ENCODE peak calls at places on chromosomes 4 and X, in nine cellular contexts. C is brain microvascular endothelial cell, L is pancreas, P is left ventricle myocardium inferior, B is WERI-Rb-1, N is GM23248, W is lung, U is OCI-LY7, K is A549. Q is an unnamed sample.

GRCh38 chr4:2832981-2833670 is 10.5 kb upstream of the ADD1 start:
- DNase-seq in C (no peak), L (no peak), P (peak), B (peak), N (no peak), W (no peak), U (no peak), K (no peak), Q (peak)

GRCh38 chrX:153773218-153773611 is 7.6 kb upstream of the SRPK3 start:
- DNase-seq in C (no peak), L (peak), P (no peak), B (no peak), N (no peak), W (no peak), U (no peak), K (no peak), Q (peak)

GRCh38 chrX:139559383-139560042 is 29.0 kb downstream of the F9 start:
- DNase-seq in C (peak), L (no peak), P (no peak), B (peak), N (peak), W (no peak), U (peak), K (peak), Q (no peak)

GRCh38 chr4:30950737-30951136 is 230.6 kb downstream of the PCDH7 start:
- DNase-seq in C (no peak), L (no peak), P (no peak), B (no peak), N (no peak), W (no peak), U (no peak), K (no peak), Q (no peak)

GRCh38 chr4:112840061-112840460 is 203.1 kb downstream of the LARP7 start:
- DNase-seq in C (peak), L (no peak), P (no peak), B (no peak), N (peak), W (no peak), U (no peak), K (no peak), Q (no peak)

GRCh38 chrX:119638725-119639471 is 32.7 kb upstream of the NKRF start:
- DNase-seq in C (no peak), L (no peak), P (no peak), B (no peak), N (no peak), W (no peak), U (no peak), K (no peak), Q (no peak)

GRCh38 chrX:41086627-41086932 is 1.3 kb downstream of the USP9X start:
- DNase-seq in C (no peak), L (no peak), P (no peak), B (no peak), N (no peak), W (no peak), U (no peak), K (peak), Q (no peak)

GRCh38 chrX:2478546-2479419 is 22.0 kb downstream of the DHRSX start:
- DNase-seq in C (no peak), L (no peak), P (no peak), B (no peak), N (no peak), W (no peak), U (no peak), K (no peak), Q (peak)

GRCh38 chr4:10256203-10256602 is 139.6 kb upstream of the WDR1 start:
- DNase-seq in C (no peak), L (no peak), P (no peak), B (no peak), N (no peak), W (peak), U (no peak), K (no peak), Q (no peak)

GRCh38 chrX:153818571-153819397 is 11.6 kb downstream of the PDZD4 start:
- DNase-seq in C (no peak), L (no peak), P (peak), B (peak), N (peak), W (no peak), U (no peak), K (peak), Q (peak)

GRCh38 chr4:47646372-47646771 is 161.3 kb downstream of the ATP10D start:
- DNase-seq in C (peak), L (no peak), P (no peak), B (no peak), N (no peak), W (no peak), U (no peak), K (no peak), Q (no peak)

GRCh38 chr4:148442830-148443549 is 776 bp upstream of the NR3C2 start:
- DNase-seq in C (no peak), L (peak), P (peak), B (no peak), N (no peak), W (no peak), U (peak), K (no peak), Q (peak)

GRCh38 chr4:87530868-87531267 is 1.7 kb upstream of the SPARCL1 start:
- DNase-seq in C (no peak), L (no peak), P (peak), B (no peak), N (peak), W (peak), U (no peak), K (no peak), Q (peak)

GRCh38 chr4:84389406-84389805 is 109.7 kb downstream of the NKX6-1 start:
- DNase-seq in C (peak), L (no peak), P (no peak), B (no peak), N (peak), W (no peak), U (no peak), K (no peak), Q (no peak)

GRCh38 chr4:1948892-1949436 is 59.8 kb downstream of the NELFA start:
- DNase-seq in C (no peak), L (no peak), P (no peak), B (no peak), N (no peak), W (no peak), U (no peak), K (no peak), Q (no peak)

GRCh38 chrX:22389544-22390243 is 117.0 kb downstream of the CBLL2 start:
- DNase-seq in C (peak), L (no peak), P (no peak), B (no peak), N (peak), W (no peak), U (no peak), K (no peak), Q (no peak)

GRCh38 chr4:8599657-8600056 is 7.1 kb downstream of the CPZ start:
- DNase-seq in C (peak), L (no peak), P (no peak), B (no peak), N (peak), W (no peak), U (no peak), K (no peak), Q (no peak)

GRCh38 chr4:149999485-150000074 is 78.7 kb upstream of the DCLK2 start:
- DNase-seq in C (peak), L (no peak), P (no peak), B (peak), N (peak), W (no peak), U (peak), K (peak), Q (no peak)

GRCh38 chrX:129655547-129656248 is 942 bp upstream of the APLN start:
- DNase-seq in C (no peak), L (no peak), P (no peak), B (peak), N (no peak), W (no peak), U (peak), K (no peak), Q (no peak)

GRCh38 chr4:26192921-26193894 is 127.6 kb upstream of the RBPJ start:
- DNase-seq in C (no peak), L (no peak), P (no peak), B (peak), N (peak), W (no peak), U (no peak), K (no peak), Q (no peak)

GRCh38 chr4:176359590-176359989 is 39.8 kb downstream of the SPCS3 start:
- DNase-seq in C (peak), L (no peak), P (no peak), B (no peak), N (peak), W (no peak), U (no peak), K (no peak), Q (no peak)

GRCh38 chr4:150209140-150209829 is 131.0 kb downstream of the DCLK2 start:
- DNase-seq in C (peak), L (peak), P (peak), B (peak), N (peak), W (peak), U (peak), K (peak), Q (peak)

GRCh38 chr4:145686991-145687390 is 7.0 kb downstream of the C4orf51 start:
- DNase-seq in C (no peak), L (no peak), P (no peak), B (no peak), N (no peak), W (no peak), U (no peak), K (no peak), Q (no peak)

GRCh38 chr4:121277194-121278105 is 103.4 kb downstream of the QRFPR start:
- DNase-seq in C (no peak), L (no peak), P (no peak), B (peak), N (peak), W (no peak), U (peak), K (no peak), Q (no peak)

GRCh38 chr4:168540086-168540864 is 43.4 kb downstream of the PALLD start:
- DNase-seq in C (peak), L (no peak), P (no peak), B (peak), N (peak), W (no peak), U (no peak), K (no peak), Q (no peak)

GRCh38 chrX:105821471-105822081 is 763 bp upstream of the NRK start:
- DNase-seq in C (peak), L (no peak), P (no peak), B (no peak), N (no peak), W (no peak), U (no peak), K (no peak), Q (peak)

GRCh38 chrX:105822138-105823091 is at the start of gene NRK:
- DNase-seq in C (peak), L (peak), P (peak), B (no peak), N (no peak), W (no peak), U (no peak), K (no peak), Q (peak)

GRCh38 chrX:105820247-105820646 is 2.1 kb upstream of the NRK start:
- DNase-seq in C (no peak), L (no peak), P (no peak), B (no peak), N (no peak), W (no peak), U (no peak), K (no peak), Q (no peak)

GRCh38 chrX:105829006-105829405 is 6.7 kb downstream of the NRK start:
- DNase-seq in C (no peak), L (no peak), P (no peak), B (no peak), N (no peak), W (no peak), U (no peak), K (no peak), Q (no peak)

DNA sequence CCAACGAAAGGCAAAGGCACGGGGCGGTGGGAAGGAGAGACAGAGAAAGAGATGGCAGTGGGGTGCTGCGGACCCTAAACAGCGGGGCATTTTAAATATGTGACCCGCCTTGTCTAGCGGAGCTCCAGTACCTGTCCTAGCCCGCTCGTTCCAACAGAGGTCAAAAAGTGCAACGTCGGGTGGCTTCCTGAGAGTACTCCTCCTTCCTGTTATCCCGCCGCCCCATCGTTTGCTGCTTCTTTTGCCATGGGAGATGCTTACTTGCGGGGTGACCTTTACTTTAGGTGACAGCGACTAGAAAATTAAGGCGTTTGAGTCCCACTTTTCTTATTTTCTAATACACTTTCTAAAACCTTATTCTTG is 734 bp downstream of the NRK start:
- DNase-seq in C (no peak), L (no peak), P (no peak), B (no peak), N (no peak), W (no peak), U (no peak), K (no peak), Q (no peak)
- H3K4me3 ChIP-seq in C (peak), L (no peak), P (peak), B (no peak), N (no peak), W (no peak), U (no peak), K (no peak), Q (no peak)

GRCh38 chr4:76943129-76943620 is 6.4 kb upstream of the SEPTIN11 start:
- DNase-seq in C (peak), L (no peak), P (no peak), B (no peak), N (peak), W (no peak), U (no peak), K (no peak), Q (no peak)
- H3K27ac ChIP-seq in C (no peak), L (no peak), P (no peak), B (no peak), N (peak), W (no peak), U (no peak), K (no peak), Q (no peak)

GRCh38 chrX:72132456-72132855 is 741 bp upstream of the RTL5 start:
- DNase-seq in C (no peak), L (no peak), P (no peak), B (no peak), N (no peak), W (no peak), U (no peak), K (no peak), Q (no peak)
- H3K4me3 ChIP-seq in C (peak), L (no peak), P (peak), B (no peak), N (peak), W (no peak), U (no peak), K (peak), Q (no peak)

GRCh38 chr4:183111452-183111885 is 12.4 kb downstream of the WWC2 start:
- DNase-seq in C (no peak), L (no peak), P (no peak), B (no peak), N (no peak), W (no peak), U (no peak), K (no peak), Q (no peak)
- H3K27ac ChIP-seq in C (no peak), L (no peak), P (no peak), B (no peak), N (no peak), W (no peak), U (no peak), K (no peak), Q (no peak)

GRCh38 chrX:69285401-69285871 is 120.2 kb upstream of the PJA1 start:
- DNase-seq in C (no peak), L (no peak), P (peak), B (no peak), N (peak), W (no peak), U (no peak), K (no peak), Q (peak)
- H3K4me3 ChIP-seq in C (peak), L (no peak), P (peak), B (peak), N (peak), W (no peak), U (peak), K (peak), Q (peak)

DNA sequence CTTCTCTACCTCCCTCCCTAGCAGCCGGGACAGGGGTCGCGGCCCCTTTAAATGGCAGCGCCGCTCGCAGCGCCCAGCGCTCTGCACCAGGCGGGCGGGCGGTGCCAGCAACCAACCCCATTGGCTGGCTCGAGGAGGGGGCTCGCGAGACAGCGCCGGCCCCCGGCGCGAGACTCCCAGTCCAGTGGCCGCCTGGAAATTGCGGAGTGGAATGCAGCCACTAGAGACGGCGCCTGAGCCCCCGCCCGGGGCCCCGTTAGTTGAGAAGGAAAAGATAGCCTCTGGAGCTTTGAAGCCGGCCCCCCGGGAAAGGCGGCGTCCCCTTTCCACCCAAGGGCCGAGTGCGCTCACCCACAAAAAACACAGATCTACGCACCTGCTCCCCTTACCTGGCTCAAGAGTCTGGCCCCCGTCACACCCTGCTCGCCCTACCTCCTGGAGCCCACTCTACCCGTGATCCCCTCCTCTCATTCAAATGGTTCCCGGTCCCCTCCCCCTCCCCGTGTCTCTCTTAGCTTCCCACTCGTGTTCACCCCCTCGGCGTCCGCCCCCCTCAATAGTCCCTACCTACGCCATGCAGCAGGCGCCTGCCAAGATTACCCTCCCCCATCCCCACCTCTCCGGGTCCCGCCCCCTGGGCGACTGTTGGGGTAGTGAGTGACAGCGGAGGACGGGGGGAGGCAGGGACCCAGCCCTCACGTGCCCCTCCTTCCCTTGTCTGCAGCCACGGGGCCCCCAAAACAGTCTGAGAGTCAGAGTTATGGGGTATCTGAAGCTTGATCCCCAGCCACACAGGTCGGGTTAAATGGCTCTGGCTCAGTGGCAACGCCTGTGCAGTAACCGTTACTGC is at the start of gene ZMYM3:
- DNase-seq in C (peak), L (peak), P (peak), B (peak), N (peak), W (peak), U (peak), K (peak), Q (peak)
- H3K27ac ChIP-seq in C (peak), L (peak), P (peak), B (peak), N (peak), W (peak), U (peak), K (peak), Q (peak)

DNA sequence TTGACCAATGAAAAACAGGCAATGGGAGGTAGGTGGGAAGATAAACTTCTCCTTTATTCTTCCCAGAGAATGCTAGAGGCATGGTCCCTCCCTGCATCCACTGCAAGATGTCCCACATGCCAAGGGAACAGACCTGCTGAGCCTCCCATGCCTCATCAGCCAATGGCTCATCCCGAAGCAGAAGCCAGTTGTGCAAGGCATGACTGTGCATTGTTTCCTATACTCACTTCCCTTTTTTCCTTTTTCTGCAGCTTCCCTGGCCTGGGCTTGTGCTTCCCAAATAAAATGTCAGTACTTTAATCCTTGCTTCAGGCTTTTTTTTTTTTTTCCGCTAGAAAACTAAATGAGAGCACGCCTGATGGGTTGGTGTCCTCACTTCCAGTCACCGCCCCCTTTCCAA is 239.1 kb upstream of the JADE1 start:
- DNase-seq in C (peak), L (no peak), P (peak), B (no peak), N (peak), W (peak), U (no peak), K (no peak), Q (peak)
- H3K4me3 ChIP-seq in C (no peak), L (no peak), P (no peak), B (no peak), N (no peak), W (no peak), U (no peak), K (no peak), Q (no peak)

GRCh38 chr4:15231265-15232091 is 196.4 kb upstream of the C1QTNF7 start:
- DNase-seq in C (peak), L (peak), P (peak), B (peak), N (peak), W (peak), U (peak), K (peak), Q (peak)
- H3K27ac ChIP-seq in C (peak), L (no peak), P (no peak), B (no peak), N (no peak), W (no peak), U (no peak), K (no peak), Q (no peak)

DNA sequence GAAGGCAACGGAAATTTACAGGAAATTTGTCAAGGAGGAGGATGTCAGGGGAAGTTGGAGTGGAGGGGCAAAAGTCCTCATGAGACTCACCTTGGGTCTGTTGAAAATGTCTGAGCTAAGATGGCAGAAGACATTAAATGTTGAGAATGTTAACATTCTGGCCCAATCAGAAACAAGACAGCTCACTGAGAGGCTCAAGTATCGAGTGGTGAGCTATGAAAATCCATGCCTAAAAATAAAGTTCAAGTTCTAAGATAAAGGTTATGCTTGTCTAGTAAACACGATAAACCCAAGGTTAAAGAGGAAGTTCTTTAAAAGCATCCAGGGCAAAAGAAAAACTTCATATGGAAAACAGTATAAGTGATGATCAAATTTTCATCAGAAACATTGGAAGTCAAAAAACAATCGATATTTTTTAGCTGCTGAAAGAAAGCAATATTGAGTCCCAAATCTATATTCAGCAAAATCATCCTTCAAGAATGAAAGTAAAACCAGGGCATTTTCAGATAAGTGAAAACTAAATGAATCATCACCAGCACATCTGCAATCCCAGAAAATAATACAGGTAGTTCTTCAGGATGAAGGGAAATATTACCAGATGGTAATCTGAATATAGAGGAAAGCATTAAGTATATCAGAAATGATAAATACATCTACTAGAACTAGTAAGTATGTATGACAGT is 462.4 kb downstream of the TLL1 start:
- DNase-seq in C (no peak), L (no peak), P (no peak), B (no peak), N (no peak), W (no peak), U (no peak), K (no peak), Q (no peak)
- H3K4me3 ChIP-seq in C (no peak), L (no peak), P (no peak), B (no peak), N (no peak), W (no peak), U (no peak), K (no peak), Q (no peak)

DNA sequence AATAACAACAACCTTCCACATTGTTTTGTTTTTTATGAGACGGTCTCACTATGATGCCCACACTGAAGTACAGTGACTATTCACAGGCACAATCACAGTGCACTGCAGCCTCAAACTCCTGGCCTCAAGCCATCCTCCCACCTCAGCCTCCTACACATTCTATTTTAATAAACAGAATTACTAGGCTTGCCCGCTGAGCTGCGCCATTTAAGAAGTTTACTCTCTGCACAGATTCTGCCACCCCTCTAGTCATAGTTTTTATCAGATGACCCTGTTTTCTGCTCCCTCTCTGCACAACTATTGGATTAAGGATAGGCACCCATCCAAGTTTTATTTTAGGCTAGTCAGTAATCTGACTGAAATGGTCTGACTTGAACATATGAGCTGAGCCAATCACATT is 11.3 kb upstream of the COX18 start:
- DNase-seq in C (no peak), L (no peak), P (no peak), B (no peak), N (peak), W (no peak), U (no peak), K (no peak), Q (no peak)
- H3K27ac ChIP-seq in C (no peak), L (no peak), P (peak), B (no peak), N (no peak), W (no peak), U (no peak), K (no peak), Q (no peak)